ENCODE peak calls at places on chromosomes 11 and 22, in four cellular contexts. One of them, this sample, is unnamed. For H3K36me3, the result is how much of the 10 kb centered on the place peaks cover.

GRCh38 chr11:44631831-44632230 is 66.4 kb downstream of the CD82 start:
- DNase-seq in hepatocyte: no peak
- DNase-seq in mucosa of descending colon: no peak
- DNase-seq in endothelial cell of umbilical vein: no peak
- DNase-seq in this sample: peak

GRCh38 chr11:56783448-56784041 is 35.0 kb upstream of the OR9G4 start:
- DNase-seq in hepatocyte: peak
- DNase-seq in mucosa of descending colon: peak
- DNase-seq in endothelial cell of umbilical vein: peak
- DNase-seq in this sample: no peak

GRCh38 chr11:10379871-10380568 is 75.0 kb upstream of the AMPD3 start:
- DNase-seq in hepatocyte: no peak
- DNase-seq in mucosa of descending colon: no peak
- DNase-seq in endothelial cell of umbilical vein: no peak
- DNase-seq in this sample: no peak

GRCh38 chr11:10352911-10353550 is 48.2 kb downstream of the ADM start:
- DNase-seq in hepatocyte: no peak
- DNase-seq in mucosa of descending colon: no peak
- DNase-seq in endothelial cell of umbilical vein: no peak
- DNase-seq in this sample: no peak

GRCh38 chr22:24035296-24035695 is 24.2 kb downstream of the CABIN1 start:
- DNase-seq in hepatocyte: no peak
- DNase-seq in mucosa of descending colon: no peak
- DNase-seq in endothelial cell of umbilical vein: no peak
- DNase-seq in this sample: no peak

GRCh38 chr11:76671626-76672309 is 1.2 kb upstream of the LRRC32 start:
- DNase-seq in hepatocyte: no peak
- DNase-seq in mucosa of descending colon: no peak
- DNase-seq in endothelial cell of umbilical vein: no peak
- DNase-seq in this sample: no peak

GRCh38 chr11:67367014-67367835 is 6.2 kb downstream of the CLCF1 start:
- DNase-seq in hepatocyte: peak
- DNase-seq in mucosa of descending colon: no peak
- DNase-seq in endothelial cell of umbilical vein: no peak
- DNase-seq in this sample: peak

GRCh38 chr22:24981066-24981465 is 28.6 kb downstream of the KIAA1671 start:
- DNase-seq in hepatocyte: no peak
- DNase-seq in mucosa of descending colon: no peak
- DNase-seq in endothelial cell of umbilical vein: no peak
- DNase-seq in this sample: no peak

GRCh38 chr11:1548221-1549070 is 23.6 kb downstream of the DUSP8 start:
- DNase-seq in hepatocyte: peak
- DNase-seq in mucosa of descending colon: peak
- DNase-seq in endothelial cell of umbilical vein: peak
- DNase-seq in this sample: peak

GRCh38 chr11:64339754-64340408 is at the start of gene CCDC88B:
- DNase-seq in hepatocyte: peak
- DNase-seq in mucosa of descending colon: peak
- DNase-seq in endothelial cell of umbilical vein: no peak
- DNase-seq in this sample: peak

GRCh38 chr22:37063436-37064420 is 12.2 kb downstream of the KCTD17 start:
- DNase-seq in hepatocyte: no peak
- DNase-seq in mucosa of descending colon: peak
- DNase-seq in endothelial cell of umbilical vein: no peak
- DNase-seq in this sample: peak

GRCh38 chr11:62353841-62354240 is 16.6 kb downstream of the ASRGL1 start:
- DNase-seq in hepatocyte: no peak
- DNase-seq in mucosa of descending colon: peak
- DNase-seq in endothelial cell of umbilical vein: no peak
- DNase-seq in this sample: no peak

GRCh38 chr11:119446434-119446833 is 23.5 kb upstream of the THY1 start:
- DNase-seq in hepatocyte: no peak
- DNase-seq in mucosa of descending colon: no peak
- DNase-seq in endothelial cell of umbilical vein: no peak
- DNase-seq in this sample: no peak

GRCh38 chr11:8342821-8343681 is 79.4 kb upstream of the LMO1 start:
- DNase-seq in hepatocyte: no peak
- DNase-seq in mucosa of descending colon: no peak
- DNase-seq in endothelial cell of umbilical vein: no peak
- DNase-seq in this sample: no peak

GRCh38 chr11:27912916-27913315 is 195.0 kb downstream of the KIF18A start:
- DNase-seq in hepatocyte: no peak
- DNase-seq in mucosa of descending colon: no peak
- DNase-seq in endothelial cell of umbilical vein: no peak
- DNase-seq in this sample: no peak

GRCh38 chr11:34840736-34841386 is 75.3 kb downstream of the APIP start:
- DNase-seq in hepatocyte: peak
- DNase-seq in mucosa of descending colon: peak
- DNase-seq in endothelial cell of umbilical vein: peak
- DNase-seq in this sample: no peak

GRCh38 chr22:28395920-28396447 is 283.7 kb downstream of the TTC28 start:
- DNase-seq in hepatocyte: no peak
- DNase-seq in mucosa of descending colon: no peak
- DNase-seq in endothelial cell of umbilical vein: peak
- DNase-seq in this sample: no peak

GRCh38 chr22:42296381-42296853 is 26.0 kb upstream of the TCF20 start:
- DNase-seq in hepatocyte: peak
- DNase-seq in mucosa of descending colon: no peak
- DNase-seq in endothelial cell of umbilical vein: no peak
- DNase-seq in this sample: peak

GRCh38 chr11:112605093-112605666 is 344.5 kb upstream of the PLET1 start:
- DNase-seq in hepatocyte: no peak
- DNase-seq in mucosa of descending colon: no peak
- DNase-seq in endothelial cell of umbilical vein: no peak
- DNase-seq in this sample: no peak

GRCh38 chr11:125083312-125084056 is 20.4 kb downstream of the SLC37A2 start:
- DNase-seq in hepatocyte: no peak
- DNase-seq in mucosa of descending colon: no peak
- DNase-seq in endothelial cell of umbilical vein: no peak
- DNase-seq in this sample: no peak

GRCh38 chr11:125085301-125086081 is 22.4 kb downstream of the SLC37A2 start:
- DNase-seq in hepatocyte: no peak
- DNase-seq in mucosa of descending colon: no peak
- DNase-seq in endothelial cell of umbilical vein: no peak
- DNase-seq in this sample: no peak

GRCh38 chr11:125082611-125083311 is 19.7 kb downstream of the SLC37A2 start:
- DNase-seq in hepatocyte: peak
- DNase-seq in mucosa of descending colon: no peak
- DNase-seq in endothelial cell of umbilical vein: peak
- DNase-seq in this sample: no peak

GRCh38 chr11:125084761-125085231 is 21.7 kb downstream of the SLC37A2 start:
- DNase-seq in hepatocyte: no peak
- DNase-seq in mucosa of descending colon: no peak
- DNase-seq in endothelial cell of umbilical vein: no peak
- DNase-seq in this sample: no peak

DNA sequence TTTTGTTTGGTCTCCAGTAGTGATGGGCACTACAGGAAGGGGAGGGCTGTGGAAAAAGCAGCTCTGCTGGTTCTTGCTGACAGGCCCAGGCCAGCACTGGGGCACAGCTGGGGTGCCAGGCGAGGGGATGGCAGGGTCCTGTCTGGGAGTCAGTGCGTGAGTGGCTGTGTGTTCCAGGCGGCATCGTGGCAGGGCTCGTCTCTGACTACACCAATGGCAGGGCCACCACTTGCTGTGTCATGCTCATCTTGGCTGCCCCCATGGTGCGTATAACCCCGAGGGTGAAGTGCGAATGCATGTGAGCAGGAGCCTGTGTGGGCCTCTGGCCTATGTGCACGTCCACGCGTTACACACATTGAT is 20.9 kb downstream of the SLC37A2 start:
- DNase-seq in hepatocyte: no peak
- DNase-seq in mucosa of descending colon: no peak
- DNase-seq in endothelial cell of umbilical vein: no peak
- DNase-seq in this sample: no peak
- H3K4me3 ChIP-seq in hepatocyte: no peak
- H3K4me3 ChIP-seq in mucosa of descending colon: no peak
- H3K4me3 ChIP-seq in endothelial cell of umbilical vein: no peak
- H3K4me3 ChIP-seq in this sample: no peak

GRCh38 chr22:20102203-20102780 is 13.6 kb upstream of the RANBP1 start:
- DNase-seq in hepatocyte: no peak
- DNase-seq in mucosa of descending colon: no peak
- DNase-seq in endothelial cell of umbilical vein: no peak
- DNase-seq in this sample: no peak
- H3K36me3 ChIP-seq in hepatocyte: under half
- H3K36me3 ChIP-seq in mucosa of descending colon: under half
- H3K36me3 ChIP-seq in endothelial cell of umbilical vein: under half
- H3K36me3 ChIP-seq in this sample: under half

DNA sequence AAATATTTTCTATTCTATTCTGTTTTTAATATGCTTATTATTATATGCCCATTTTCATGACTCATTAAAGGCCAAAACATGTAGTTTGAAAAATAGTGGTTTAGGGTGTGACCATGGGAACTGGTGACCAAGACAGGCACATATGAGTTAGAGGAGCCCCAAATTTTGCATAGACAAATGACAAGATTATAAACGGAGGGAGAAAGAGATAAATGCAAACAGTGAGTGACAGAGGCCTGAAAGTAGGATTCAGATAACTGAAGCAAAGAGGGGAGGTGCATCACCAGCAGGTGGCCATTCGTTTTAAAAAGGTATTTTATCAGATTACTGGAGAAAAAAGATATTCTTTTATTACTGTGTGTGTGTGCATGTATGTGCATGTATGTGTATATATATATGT is 391.5 kb upstream of the CHORDC1 start:
- DNase-seq in hepatocyte: no peak
- DNase-seq in mucosa of descending colon: no peak
- DNase-seq in endothelial cell of umbilical vein: no peak
- DNase-seq in this sample: no peak
- TF ChIP-seq CTCF in hepatocyte: no peak
- TF ChIP-seq CTCF in mucosa of descending colon: no peak
- TF ChIP-seq CTCF in endothelial cell of umbilical vein: no peak
- TF ChIP-seq CTCF in this sample: no peak

GRCh38 chr11:58905716-58906547 is 33.4 kb upstream of the GLYATL1 start:
- DNase-seq in hepatocyte: peak
- DNase-seq in mucosa of descending colon: peak
- DNase-seq in endothelial cell of umbilical vein: peak
- DNase-seq in this sample: peak

GRCh38 chr11:58900479-58901420 is 38.5 kb upstream of the GLYATL1 start:
- DNase-seq in hepatocyte: peak
- DNase-seq in mucosa of descending colon: peak
- DNase-seq in endothelial cell of umbilical vein: peak
- DNase-seq in this sample: peak

GRCh38 chr11:58907780-58908179 is 31.5 kb upstream of the GLYATL1 start:
- DNase-seq in hepatocyte: no peak
- DNase-seq in mucosa of descending colon: no peak
- DNase-seq in endothelial cell of umbilical vein: no peak
- DNase-seq in this sample: no peak

GRCh38 chr11:58902881-58903280 is 36.4 kb upstream of the GLYATL1 start:
- DNase-seq in hepatocyte: no peak
- DNase-seq in mucosa of descending colon: no peak
- DNase-seq in endothelial cell of umbilical vein: no peak
- DNase-seq in this sample: no peak

DNA sequence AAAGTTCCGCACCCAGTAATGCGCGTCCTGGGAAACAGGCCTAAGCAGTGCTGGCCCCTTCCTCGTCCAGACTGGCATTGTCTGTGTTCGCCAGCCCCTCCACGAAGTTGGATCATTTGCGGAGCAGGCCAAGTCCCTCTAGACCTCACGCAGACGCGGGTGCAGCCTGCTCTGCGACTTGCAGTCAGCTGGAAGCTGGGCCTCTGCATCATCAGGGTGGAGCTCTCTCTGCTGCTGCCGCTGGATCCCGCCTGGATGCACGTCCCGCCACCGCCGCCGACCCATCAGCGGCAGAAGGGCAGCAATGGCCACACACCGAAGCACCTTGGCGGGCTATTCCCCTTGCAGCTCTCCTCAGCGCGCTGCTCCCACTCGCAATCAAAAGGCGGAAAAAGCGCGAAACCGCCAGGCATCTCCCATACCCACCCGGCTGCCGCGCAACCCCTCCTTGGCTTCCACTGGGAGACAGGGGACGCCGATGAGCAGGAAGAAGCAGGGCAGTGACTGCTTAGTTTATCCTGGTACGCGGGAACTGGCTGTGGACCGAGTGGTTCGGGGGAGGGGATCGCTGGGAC is 34.1 kb upstream of the GLYATL1 start:
- DNase-seq in hepatocyte: peak
- DNase-seq in mucosa of descending colon: no peak
- DNase-seq in endothelial cell of umbilical vein: no peak
- DNase-seq in this sample: peak
- H3K4me3 ChIP-seq in hepatocyte: peak
- H3K4me3 ChIP-seq in mucosa of descending colon: no peak
- H3K4me3 ChIP-seq in endothelial cell of umbilical vein: no peak
- H3K4me3 ChIP-seq in this sample: no peak

GRCh38 chr11:46373787-46374740 is 7.4 kb upstream of the MDK start:
- DNase-seq in hepatocyte: no peak
- DNase-seq in mucosa of descending colon: no peak
- DNase-seq in endothelial cell of umbilical vein: no peak
- DNase-seq in this sample: no peak
- H3K36me3 ChIP-seq in hepatocyte: under half
- H3K36me3 ChIP-seq in mucosa of descending colon: under half
- H3K36me3 ChIP-seq in endothelial cell of umbilical vein: under half
- H3K36me3 ChIP-seq in this sample: under half

This sample was measured in pancreas.